ENCODE peak calls at places on chromosomes 12 and 14, in ten cellular contexts. One of them, this sample, is unnamed.

GRCh38 chr14:70096866-70097265 is 91.9 kb downstream of the SLC8A3 start:
- DNase-seq in lower lobe of right lung: no peak
- DNase-seq in tibial artery: no peak
- DNase-seq in stomach: no peak
- DNase-seq in astrocyte: no peak
- DNase-seq in mucosa of descending colon: no peak
- DNase-seq in esophagus squamous epithelium: no peak
- DNase-seq in CD8-positive, alpha-beta memory T cell: no peak
- DNase-seq in cardiac muscle cell: peak; percentile 32
- DNase-seq in right lobe of liver: no peak
- DNase-seq in this sample: no peak

GRCh38 chr12:94263905-94264655 is 115.7 kb downstream of the PLXNC1 start:
- DNase-seq in lower lobe of right lung: peak; percentile 77
- DNase-seq in tibial artery: no peak
- DNase-seq in stomach: no peak
- DNase-seq in astrocyte: peak; percentile 62
- DNase-seq in mucosa of descending colon: no peak
- DNase-seq in esophagus squamous epithelium: no peak
- DNase-seq in CD8-positive, alpha-beta memory T cell: no peak
- DNase-seq in cardiac muscle cell: peak; percentile 51
- DNase-seq in right lobe of liver: no peak
- DNase-seq in this sample: no peak

GRCh38 chr12:6863033-6863432 is 4.3 kb upstream of the TPI1 start:
- DNase-seq in lower lobe of right lung: no peak
- DNase-seq in tibial artery: no peak
- DNase-seq in stomach: no peak
- DNase-seq in astrocyte: no peak
- DNase-seq in mucosa of descending colon: no peak
- DNase-seq in esophagus squamous epithelium: no peak
- DNase-seq in CD8-positive, alpha-beta memory T cell: no peak
- DNase-seq in cardiac muscle cell: no peak
- DNase-seq in right lobe of liver: no peak
- DNase-seq in this sample: no peak

GRCh38 chr12:48165089-48166031 is 8.0 kb upstream of the ASB8 start:
- DNase-seq in lower lobe of right lung: no peak
- DNase-seq in tibial artery: no peak
- DNase-seq in stomach: no peak
- DNase-seq in astrocyte: peak; percentile 46
- DNase-seq in mucosa of descending colon: no peak
- DNase-seq in esophagus squamous epithelium: no peak
- DNase-seq in CD8-positive, alpha-beta memory T cell: peak; percentile 9
- DNase-seq in cardiac muscle cell: peak; percentile 75
- DNase-seq in right lobe of liver: no peak
- DNase-seq in this sample: no peak

GRCh38 chr14:25308244-25308643 is 258.3 kb upstream of the STXBP6 start:
- DNase-seq in lower lobe of right lung: no peak
- DNase-seq in tibial artery: no peak
- DNase-seq in stomach: no peak
- DNase-seq in astrocyte: no peak
- DNase-seq in mucosa of descending colon: peak; percentile 51
- DNase-seq in esophagus squamous epithelium: no peak
- DNase-seq in CD8-positive, alpha-beta memory T cell: no peak
- DNase-seq in cardiac muscle cell: no peak
- DNase-seq in right lobe of liver: no peak
- DNase-seq in this sample: no peak

GRCh38 chr14:34650786-34651584 is 21.0 kb upstream of the SNX6 start:
- DNase-seq in lower lobe of right lung: no peak
- DNase-seq in tibial artery: no peak
- DNase-seq in stomach: no peak
- DNase-seq in astrocyte: peak; percentile 100
- DNase-seq in mucosa of descending colon: no peak
- DNase-seq in esophagus squamous epithelium: no peak
- DNase-seq in CD8-positive, alpha-beta memory T cell: no peak
- DNase-seq in cardiac muscle cell: peak; percentile 99
- DNase-seq in right lobe of liver: no peak
- DNase-seq in this sample: peak; percentile 67

GRCh38 chr14:85421166-85421877 is 108.6 kb upstream of the FLRT2 start:
- DNase-seq in lower lobe of right lung: no peak
- DNase-seq in tibial artery: no peak
- DNase-seq in stomach: no peak
- DNase-seq in astrocyte: peak; percentile 42
- DNase-seq in mucosa of descending colon: no peak
- DNase-seq in esophagus squamous epithelium: no peak
- DNase-seq in CD8-positive, alpha-beta memory T cell: no peak
- DNase-seq in cardiac muscle cell: peak; percentile 56
- DNase-seq in right lobe of liver: no peak
- DNase-seq in this sample: no peak

GRCh38 chr14:81206115-81206514 is 14.6 kb downstream of the GTF2A1 start:
- DNase-seq in lower lobe of right lung: no peak
- DNase-seq in tibial artery: no peak
- DNase-seq in stomach: no peak
- DNase-seq in astrocyte: no peak
- DNase-seq in mucosa of descending colon: no peak
- DNase-seq in esophagus squamous epithelium: no peak
- DNase-seq in CD8-positive, alpha-beta memory T cell: no peak
- DNase-seq in cardiac muscle cell: no peak
- DNase-seq in right lobe of liver: no peak
- DNase-seq in this sample: no peak

GRCh38 chr14:21231020-21231652 is 38.1 kb downstream of the HNRNPC start:
- DNase-seq in lower lobe of right lung: no peak
- DNase-seq in tibial artery: no peak
- DNase-seq in stomach: no peak
- DNase-seq in astrocyte: no peak
- DNase-seq in mucosa of descending colon: no peak
- DNase-seq in esophagus squamous epithelium: no peak
- DNase-seq in CD8-positive, alpha-beta memory T cell: no peak
- DNase-seq in cardiac muscle cell: no peak
- DNase-seq in right lobe of liver: no peak
- DNase-seq in this sample: no peak

GRCh38 chr14:21234112-21234511 is 35.1 kb downstream of the HNRNPC start:
- DNase-seq in lower lobe of right lung: no peak
- DNase-seq in tibial artery: no peak
- DNase-seq in stomach: no peak
- DNase-seq in astrocyte: no peak
- DNase-seq in mucosa of descending colon: no peak
- DNase-seq in esophagus squamous epithelium: no peak
- DNase-seq in CD8-positive, alpha-beta memory T cell: no peak
- DNase-seq in cardiac muscle cell: peak; percentile 17
- DNase-seq in right lobe of liver: no peak
- DNase-seq in this sample: no peak

GRCh38 chr14:21236948-21237797 is 32.1 kb downstream of the HNRNPC start:
- DNase-seq in lower lobe of right lung: no peak
- DNase-seq in tibial artery: no peak
- DNase-seq in stomach: no peak
- DNase-seq in astrocyte: no peak
- DNase-seq in mucosa of descending colon: no peak
- DNase-seq in esophagus squamous epithelium: no peak
- DNase-seq in CD8-positive, alpha-beta memory T cell: no peak
- DNase-seq in cardiac muscle cell: no peak
- DNase-seq in right lobe of liver: no peak
- DNase-seq in this sample: no peak

GRCh38 chr14:21229821-21230220 is 39.4 kb downstream of the HNRNPC start:
- DNase-seq in lower lobe of right lung: no peak
- DNase-seq in tibial artery: no peak
- DNase-seq in stomach: no peak
- DNase-seq in astrocyte: no peak
- DNase-seq in mucosa of descending colon: no peak
- DNase-seq in esophagus squamous epithelium: no peak
- DNase-seq in CD8-positive, alpha-beta memory T cell: no peak
- DNase-seq in cardiac muscle cell: no peak
- DNase-seq in right lobe of liver: no peak
- DNase-seq in this sample: no peak

DNA sequence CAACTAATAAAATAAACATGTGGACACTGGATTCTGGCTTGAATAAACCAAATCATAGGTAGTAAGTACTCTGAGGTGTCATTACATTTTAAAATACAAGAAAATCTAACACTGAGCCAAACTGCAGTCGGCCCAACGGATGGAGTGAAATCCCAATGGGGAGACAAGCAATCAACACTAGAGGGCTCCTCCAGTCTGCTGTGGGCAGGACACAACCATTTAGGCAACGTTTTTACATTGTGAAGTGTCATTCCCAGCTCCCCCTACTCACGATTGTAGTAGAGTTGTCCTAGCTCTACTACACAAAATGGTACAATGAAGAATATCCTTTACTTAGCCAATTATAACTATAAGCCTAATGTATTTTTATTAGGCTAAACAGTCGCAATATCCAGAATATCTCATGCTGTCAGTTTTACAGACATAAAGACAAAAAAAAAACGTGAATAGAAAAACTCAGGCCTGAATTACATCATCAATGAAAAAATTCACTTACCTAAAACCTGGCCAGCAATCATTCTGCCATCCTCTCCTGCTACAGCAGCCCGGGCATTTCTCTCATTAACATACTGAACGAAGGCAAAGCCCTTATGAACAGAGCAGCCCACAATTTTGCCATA is 35.7 kb downstream of the HNRNPC start:
- DNase-seq in lower lobe of right lung: no peak
- DNase-seq in tibial artery: no peak
- DNase-seq in stomach: no peak
- DNase-seq in astrocyte: no peak
- DNase-seq in mucosa of descending colon: no peak
- DNase-seq in esophagus squamous epithelium: no peak
- DNase-seq in CD8-positive, alpha-beta memory T cell: no peak
- DNase-seq in cardiac muscle cell: peak; percentile 36
- DNase-seq in right lobe of liver: no peak
- DNase-seq in this sample: no peak
- H3K36me3 ChIP-seq in lower lobe of right lung: peaks cover 76% of the 10 kb centered on the region
- H3K36me3 ChIP-seq in tibial artery: peaks cover 47% of the 10 kb centered on the region
- H3K36me3 ChIP-seq in stomach: peaks cover 55% of the 10 kb centered on the region
- H3K36me3 ChIP-seq in astrocyte: peaks cover 61% of the 10 kb centered on the region
- H3K36me3 ChIP-seq in mucosa of descending colon: peaks cover 13% of the 10 kb centered on the region
- H3K36me3 ChIP-seq in esophagus squamous epithelium: peaks cover 93% of the 10 kb centered on the region
- H3K36me3 ChIP-seq in CD8-positive, alpha-beta memory T cell: peaks cover 55% of the 10 kb centered on the region
- H3K36me3 ChIP-seq in cardiac muscle cell: peaks cover 52% of the 10 kb centered on the region
- H3K36me3 ChIP-seq in right lobe of liver: no peaks in the 10 kb centered on the region
- H3K36me3 ChIP-seq in this sample: peaks cover 3% of the 10 kb centered on the region

GRCh38 chr12:21476949-21477348 is 24.5 kb downstream of the RECQL start:
- DNase-seq in lower lobe of right lung: no peak
- DNase-seq in tibial artery: no peak
- DNase-seq in stomach: no peak
- DNase-seq in astrocyte: peak; percentile 55
- DNase-seq in mucosa of descending colon: no peak
- DNase-seq in esophagus squamous epithelium: no peak
- DNase-seq in CD8-positive, alpha-beta memory T cell: no peak
- DNase-seq in cardiac muscle cell: peak; percentile 13
- DNase-seq in right lobe of liver: no peak
- DNase-seq in this sample: peak; percentile 43

GRCh38 chr12:21475552-21475951 is 25.9 kb downstream of the RECQL start:
- DNase-seq in lower lobe of right lung: no peak
- DNase-seq in tibial artery: no peak
- DNase-seq in stomach: no peak
- DNase-seq in astrocyte: no peak
- DNase-seq in mucosa of descending colon: no peak
- DNase-seq in esophagus squamous epithelium: no peak
- DNase-seq in CD8-positive, alpha-beta memory T cell: no peak
- DNase-seq in cardiac muscle cell: no peak
- DNase-seq in right lobe of liver: no peak
- DNase-seq in this sample: no peak

GRCh38 chr12:21471294-21471693 is 30.1 kb downstream of the RECQL start:
- DNase-seq in lower lobe of right lung: no peak
- DNase-seq in tibial artery: no peak
- DNase-seq in stomach: no peak
- DNase-seq in astrocyte: no peak
- DNase-seq in mucosa of descending colon: no peak
- DNase-seq in esophagus squamous epithelium: no peak
- DNase-seq in CD8-positive, alpha-beta memory T cell: no peak
- DNase-seq in cardiac muscle cell: no peak
- DNase-seq in right lobe of liver: no peak
- DNase-seq in this sample: no peak

GRCh38 chr12:21472197-21472596 is 29.2 kb downstream of the RECQL start:
- DNase-seq in lower lobe of right lung: no peak
- DNase-seq in tibial artery: no peak
- DNase-seq in stomach: no peak
- DNase-seq in astrocyte: no peak
- DNase-seq in mucosa of descending colon: no peak
- DNase-seq in esophagus squamous epithelium: no peak
- DNase-seq in CD8-positive, alpha-beta memory T cell: no peak
- DNase-seq in cardiac muscle cell: no peak
- DNase-seq in right lobe of liver: no peak
- DNase-seq in this sample: no peak
- H3K36me3 ChIP-seq in lower lobe of right lung: peaks cover 96% of the 10 kb centered on the region
- H3K36me3 ChIP-seq in tibial artery: peaks cover 74% of the 10 kb centered on the region
- H3K36me3 ChIP-seq in stomach: peaks cover 94% of the 10 kb centered on the region
- H3K36me3 ChIP-seq in astrocyte: peaks cover 52% of the 10 kb centered on the region
- H3K36me3 ChIP-seq in mucosa of descending colon: peaks cover 4% of the 10 kb centered on the region
- H3K36me3 ChIP-seq in esophagus squamous epithelium: peaks cover 91% of the 10 kb centered on the region
- H3K36me3 ChIP-seq in CD8-positive, alpha-beta memory T cell: peaks cover 22% of the 10 kb centered on the region
- H3K36me3 ChIP-seq in cardiac muscle cell: peaks cover 46% of the 10 kb centered on the region
- H3K36me3 ChIP-seq in right lobe of liver: no peaks in the 10 kb centered on the region
- H3K36me3 ChIP-seq in this sample: no peaks in the 10 kb centered on the region

GRCh38 chr12:102052192-102053061 is 9.4 kb downstream of the WASHC3 start:
- DNase-seq in lower lobe of right lung: no peak
- DNase-seq in tibial artery: no peak
- DNase-seq in stomach: no peak
- DNase-seq in astrocyte: no peak
- DNase-seq in mucosa of descending colon: no peak
- DNase-seq in esophagus squamous epithelium: no peak
- DNase-seq in CD8-positive, alpha-beta memory T cell: no peak
- DNase-seq in cardiac muscle cell: no peak
- DNase-seq in right lobe of liver: no peak
- DNase-seq in this sample: no peak

GRCh38 chr12:102054345-102054744 is 7.4 kb downstream of the WASHC3 start:
- DNase-seq in lower lobe of right lung: no peak
- DNase-seq in tibial artery: no peak
- DNase-seq in stomach: no peak
- DNase-seq in astrocyte: no peak
- DNase-seq in mucosa of descending colon: no peak
- DNase-seq in esophagus squamous epithelium: no peak
- DNase-seq in CD8-positive, alpha-beta memory T cell: no peak
- DNase-seq in cardiac muscle cell: no peak
- DNase-seq in right lobe of liver: no peak
- DNase-seq in this sample: no peak

GRCh38 chr12:102053062-102053349 is 8.8 kb downstream of the WASHC3 start:
- DNase-seq in lower lobe of right lung: peak; percentile 43
- DNase-seq in tibial artery: no peak
- DNase-seq in stomach: no peak
- DNase-seq in astrocyte: no peak
- DNase-seq in mucosa of descending colon: no peak
- DNase-seq in esophagus squamous epithelium: no peak
- DNase-seq in CD8-positive, alpha-beta memory T cell: no peak
- DNase-seq in cardiac muscle cell: no peak
- DNase-seq in right lobe of liver: no peak
- DNase-seq in this sample: no peak

GRCh38 chr12:102050660-102051430 is 10.9 kb downstream of the WASHC3 start:
- DNase-seq in lower lobe of right lung: no peak
- DNase-seq in tibial artery: no peak
- DNase-seq in stomach: no peak
- DNase-seq in astrocyte: no peak
- DNase-seq in mucosa of descending colon: no peak
- DNase-seq in esophagus squamous epithelium: no peak
- DNase-seq in CD8-positive, alpha-beta memory T cell: no peak
- DNase-seq in cardiac muscle cell: no peak
- DNase-seq in right lobe of liver: no peak
- DNase-seq in this sample: no peak

DNA sequence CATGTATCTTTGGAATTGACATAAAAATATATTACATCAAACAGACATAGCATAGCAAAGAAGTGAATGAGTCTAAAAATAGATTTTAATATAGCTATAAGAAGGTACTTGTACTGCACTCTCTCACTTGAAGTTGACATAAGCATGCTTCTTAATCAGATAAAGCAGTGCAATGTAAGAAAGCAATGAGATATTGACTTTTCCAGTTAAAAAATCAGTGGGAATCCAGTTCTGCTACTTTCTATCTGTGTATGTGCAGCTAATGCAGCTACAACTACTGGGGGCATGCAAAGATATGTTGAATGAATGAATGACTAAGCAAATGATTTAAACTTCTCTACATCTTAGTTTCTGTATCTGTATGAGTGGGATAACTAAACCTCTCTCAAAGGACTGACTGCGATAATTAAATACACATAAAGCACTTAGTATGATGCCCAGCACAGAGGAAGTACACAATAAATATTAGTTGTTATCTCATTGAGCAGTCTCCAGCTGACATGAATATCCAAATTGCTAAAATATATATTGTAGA is 10.3 kb downstream of the WASHC3 start:
- DNase-seq in lower lobe of right lung: no peak
- DNase-seq in tibial artery: no peak
- DNase-seq in stomach: no peak
- DNase-seq in astrocyte: no peak
- DNase-seq in mucosa of descending colon: no peak
- DNase-seq in esophagus squamous epithelium: no peak
- DNase-seq in CD8-positive, alpha-beta memory T cell: no peak
- DNase-seq in cardiac muscle cell: no peak
- DNase-seq in right lobe of liver: no peak
- DNase-seq in this sample: no peak
- H3K36me3 ChIP-seq in lower lobe of right lung: peaks cover 76% of the 10 kb centered on the region
- H3K36me3 ChIP-seq in tibial artery: peaks cover 83% of the 10 kb centered on the region
- H3K36me3 ChIP-seq in stomach: peaks cover 86% of the 10 kb centered on the region
- H3K36me3 ChIP-seq in astrocyte: peaks cover 9% of the 10 kb centered on the region
- H3K36me3 ChIP-seq in mucosa of descending colon: no peaks in the 10 kb centered on the region
- H3K36me3 ChIP-seq in esophagus squamous epithelium: peaks cover 99% of the 10 kb centered on the region
- H3K36me3 ChIP-seq in CD8-positive, alpha-beta memory T cell: peaks cover 30% of the 10 kb centered on the region
- H3K36me3 ChIP-seq in cardiac muscle cell: peaks cover 5% of the 10 kb centered on the region
- H3K36me3 ChIP-seq in right lobe of liver: no peaks in the 10 kb centered on the region
- H3K36me3 ChIP-seq in this sample: no peaks in the 10 kb centered on the region

GRCh38 chr12:53737494-53737808 is 10.2 kb upstream of the CALCOCO1 start:
- DNase-seq in lower lobe of right lung: no peak
- DNase-seq in tibial artery: no peak
- DNase-seq in stomach: no peak
- DNase-seq in astrocyte: no peak
- DNase-seq in mucosa of descending colon: no peak
- DNase-seq in esophagus squamous epithelium: no peak
- DNase-seq in CD8-positive, alpha-beta memory T cell: no peak
- DNase-seq in cardiac muscle cell: no peak
- DNase-seq in right lobe of liver: no peak
- DNase-seq in this sample: no peak
- H3K36me3 ChIP-seq in lower lobe of right lung: no peaks in the 10 kb centered on the region
- H3K36me3 ChIP-seq in tibial artery: no peaks in the 10 kb centered on the region
- H3K36me3 ChIP-seq in stomach: no peaks in the 10 kb centered on the region
- H3K36me3 ChIP-seq in astrocyte: no peaks in the 10 kb centered on the region
- H3K36me3 ChIP-seq in mucosa of descending colon: no peaks in the 10 kb centered on the region
- H3K36me3 ChIP-seq in esophagus squamous epithelium: no peaks in the 10 kb centered on the region
- H3K36me3 ChIP-seq in CD8-positive, alpha-beta memory T cell: no peaks in the 10 kb centered on the region
- H3K36me3 ChIP-seq in cardiac muscle cell: no peaks in the 10 kb centered on the region
- H3K36me3 ChIP-seq in right lobe of liver: no peaks in the 10 kb centered on the region
- H3K36me3 ChIP-seq in this sample: no peaks in the 10 kb centered on the region

This sample was measured in kidney epithelial cell.